ENCODE peak calls at places on chromosomes 12 and 14, in nine cellular contexts. G is lower lobe of right lung; E is lung; D is A549; S is CD8-positive, alpha-beta T cell; P is GM12878; X is OCI-LY7; T is ovary; M is fibroblast of lung. H is an unnamed sample.

GRCh38 chr12:50690923-50691322 is 73.0 kb upstream of the ATF1 start:
- DNase-seq in G (no peak), D (no peak), P (no peak), M (peak), S (no peak), E (no peak), X (no peak), T (no peak), H (peak)

GRCh38 chr14:102746568-102747438 is 30.4 kb upstream of the TRAF3 start:
- DNase-seq in P (no peak), T (no peak), M (no peak), G (peak), X (no peak), E (no peak), S (no peak), D (no peak), H (no peak)

GRCh38 chr12:1044697-1045096 is 53.7 kb downstream of the ERC1 start:
- DNase-seq in G (no peak), S (no peak), E (no peak), M (peak), X (no peak), P (no peak), D (peak), T (no peak), H (no peak)

GRCh38 chr12:113831486-113831885 is 134.6 kb downstream of the RBM19 start:
- DNase-seq in M (no peak), D (no peak), S (no peak), G (no peak), P (no peak), T (peak), E (no peak), X (no peak), H (no peak)

GRCh38 chr14:99899578-99900178 is 106.5 kb downstream of the EML1 start:
- DNase-seq in S (no peak), M (peak), G (no peak), E (no peak), T (no peak), X (peak), P (no peak), D (no peak), H (no peak)

GRCh38 chr14:105315941-105316562 is 1.5 kb downstream of the PACS2 start:
- DNase-seq in E (no peak), D (no peak), X (no peak), S (no peak), M (no peak), G (no peak), T (peak), P (no peak), H (no peak)

GRCh38 chr14:64788706-64789105 is 84.5 kb downstream of the PLEKHG3 start:
- DNase-seq in E (no peak), D (peak), T (no peak), P (no peak), M (peak), G (no peak), X (no peak), S (no peak), H (no peak)

GRCh38 chr12:80622271-80622670 is 85.2 kb upstream of the MYF6 start:
- DNase-seq in G (no peak), X (peak), S (no peak), P (no peak), D (no peak), M (peak), T (no peak), E (no peak), H (no peak)

GRCh38 chr12:11630046-11630706 is 19.3 kb upstream of the ETV6 start:
- DNase-seq in S (no peak), E (no peak), T (no peak), D (no peak), G (peak), X (no peak), P (no peak), M (peak), H (no peak)

GRCh38 chr12:82415402-82415801 is 57.1 kb downstream of the METTL25 start:
- DNase-seq in G (no peak), P (no peak), S (no peak), E (no peak), T (no peak), X (no peak), M (peak), D (no peak), H (no peak)

GRCh38 chr14:49995162-49995561 is 102.3 kb downstream of the ARF6 start:
- DNase-seq in G (no peak), M (peak), T (no peak), E (no peak), X (no peak), D (no peak), S (no peak), P (no peak), H (no peak)

GRCh38 chr12:49622501-49623141 is 740 bp upstream of the PRPF40B start:
- DNase-seq in X (peak), S (peak), E (no peak), M (peak), D (peak), G (no peak), T (no peak), P (peak), H (no peak)

GRCh38 chr12:124559182-124560017 is 8.0 kb downstream of the NCOR2 start:
- DNase-seq in X (no peak), E (no peak), P (no peak), M (peak), D (no peak), T (no peak), G (no peak), S (no peak), H (no peak)

GRCh38 chr14:26729851-26730250 is 132.0 kb upstream of the NOVA1 start:
- DNase-seq in D (no peak), T (no peak), P (no peak), M (peak), G (no peak), X (no peak), S (no peak), E (no peak), H (no peak)

GRCh38 chr14:38255408-38255672 is 553 bp downstream of the CLEC14A start:
- DNase-seq in M (no peak), E (no peak), G (peak), P (no peak), S (no peak), X (no peak), D (no peak), T (peak), H (no peak)

GRCh38 chr14:22547309-22547947 is 41.6 kb downstream of the DAD1 start:
- DNase-seq in P (no peak), E (no peak), D (no peak), X (no peak), S (no peak), G (no peak), M (no peak), T (no peak), H (peak)

GRCh38 chr12:6866163-6866919 is 990 bp upstream of the TPI1 start:
- DNase-seq in M (no peak), P (no peak), X (no peak), T (peak), D (no peak), E (no peak), S (no peak), G (no peak), H (no peak)

GRCh38 chr12:11969437-11970154 is 101.1 kb upstream of the BCL2L14 start:
- DNase-seq in D (no peak), M (no peak), G (no peak), P (peak), X (no peak), E (no peak), S (no peak), T (no peak), H (no peak)

GRCh38 chr12:2959508-2960431 is 573 bp downstream of the TEAD4 start:
- DNase-seq in S (no peak), P (no peak), T (peak), D (peak), M (peak), G (peak), E (peak), X (no peak), H (peak)

GRCh38 chr14:63940387-63940786 is 87.6 kb downstream of the SYNE2 start:
- DNase-seq in X (peak), M (no peak), T (no peak), S (no peak), P (no peak), D (no peak), G (no peak), E (no peak), H (no peak)

GRCh38 chr14:53327716-53328115 is 174.6 kb upstream of the DDHD1 start:
- DNase-seq in D (no peak), T (no peak), E (no peak), M (peak), P (no peak), S (no peak), G (no peak), X (no peak), H (no peak)

GRCh38 chr12:115233891-115234543 is 550.0 kb upstream of the TBX3 start:
- DNase-seq in X (no peak), G (no peak), D (no peak), P (no peak), S (no peak), T (no peak), E (no peak), M (no peak), H (no peak)

GRCh38 chr12:39612250-39612649 is 7.4 kb downstream of the ABCD2 start:
- DNase-seq in P (no peak), X (no peak), T (no peak), D (no peak), S (no peak), E (no peak), G (no peak), M (no peak), H (no peak)

GRCh38 chr12:131911851-131912525 is 17.1 kb upstream of the PUS1 start:
- DNase-seq in X (no peak), T (no peak), S (no peak), P (no peak), D (no peak), M (no peak), E (no peak), G (no peak), H (no peak)

GRCh38 chr12:67415473-67415872 is 146.3 kb downstream of the CAND1 start:
- DNase-seq in X (peak), G (no peak), E (no peak), D (no peak), T (no peak), P (no peak), S (no peak), M (peak), H (peak)

DNA sequence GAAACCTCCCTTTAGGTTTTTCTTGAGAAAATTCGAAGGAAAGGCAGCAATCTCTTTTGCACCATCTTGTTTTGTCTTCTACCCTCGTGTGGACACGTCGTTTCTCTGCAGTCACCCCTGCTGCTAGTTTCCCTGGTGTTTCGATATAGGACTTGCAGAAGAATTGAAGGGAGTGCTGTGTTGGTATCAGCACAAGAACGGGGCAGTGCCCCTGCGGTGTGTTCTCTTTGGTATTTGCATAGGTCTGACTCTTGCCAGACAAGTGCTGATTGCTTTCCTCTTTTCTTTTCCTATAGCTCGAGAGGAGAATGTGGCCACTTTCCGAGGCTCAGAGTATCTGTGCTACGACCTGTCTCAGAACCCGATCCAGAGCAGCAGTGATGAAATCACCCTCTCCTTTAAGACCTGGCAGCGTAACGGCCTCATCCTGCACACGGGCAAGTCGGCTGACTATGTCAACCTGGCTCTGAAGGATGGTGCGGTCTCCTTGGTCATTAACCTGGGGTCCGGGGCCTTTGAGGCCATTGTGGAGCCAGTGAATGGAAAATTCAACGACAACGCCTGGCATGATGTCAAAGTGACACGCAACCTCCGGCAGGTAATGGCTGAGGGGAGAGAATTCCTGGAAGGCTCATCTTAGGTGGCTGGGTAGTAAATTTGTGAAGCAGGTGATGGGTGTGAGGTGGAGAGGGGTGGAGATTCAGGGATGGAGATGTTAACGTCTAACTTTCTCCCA is 474.8 kb downstream of the NRXN3 start:
- DNase-seq in P (no peak), D (no peak), X (no peak), S (no peak), M (no peak), E (no peak), G (no peak), T (no peak), H (no peak)
- H3K27ac ChIP-seq in P (no peak), D (no peak), X (no peak), S (no peak), M (no peak), E (no peak), G (no peak), T (no peak), H (no peak)

GRCh38 chr12:25976289-25976688 is 17.8 kb downstream of the RASSF8 start:
- DNase-seq in D (no peak), M (peak), T (no peak), X (no peak), S (no peak), P (no peak), G (no peak), E (no peak), H (no peak)
- H3K4me3 ChIP-seq in D (no peak), M (no peak), T (no peak), X (no peak), S (no peak), P (no peak), G (no peak), E (no peak), H (no peak)

GRCh38 chr14:90726656-90727055 is 89.6 kb downstream of the TTC7B start:
- DNase-seq in P (no peak), S (no peak), D (no peak), X (no peak), G (peak), M (peak), T (no peak), E (peak), H (no peak)
- TF ChIP-seq CTCF in P (no peak), S (no peak), D (no peak), X (no peak), G (no peak), M (no peak), T (no peak), E (no peak), H (no peak)

DNA sequence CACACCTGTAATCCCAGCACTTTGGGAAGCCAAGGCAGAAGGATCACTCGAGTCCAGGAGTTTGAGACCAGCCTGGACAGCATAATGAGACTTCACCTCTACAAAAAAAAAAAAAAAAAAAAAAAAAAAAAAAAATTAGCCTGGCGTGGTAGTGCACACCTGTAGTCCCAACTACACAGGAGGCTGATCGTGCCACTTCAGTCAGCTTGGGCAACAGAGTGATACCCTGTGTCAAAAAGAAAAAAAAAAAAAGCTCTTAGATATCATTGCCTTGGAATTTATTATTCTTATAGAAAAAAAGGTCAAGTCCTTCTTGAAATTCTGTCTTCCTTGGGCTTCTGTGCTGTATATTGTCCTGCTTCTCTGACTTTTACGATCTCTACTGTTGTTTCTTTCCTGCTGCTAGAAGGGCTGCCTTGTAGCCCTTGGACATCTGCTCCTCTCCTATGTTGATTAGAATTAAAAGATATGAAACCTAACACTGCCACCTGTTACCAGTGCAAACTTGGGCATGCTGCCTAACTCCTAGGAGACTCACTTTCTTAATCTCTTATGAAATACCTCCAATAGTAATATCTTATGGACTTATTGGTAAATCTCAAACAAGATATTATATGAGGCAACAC is 5.7 kb downstream of the TMEM19 start:
- DNase-seq in D (no peak), G (no peak), T (no peak), P (no peak), S (no peak), X (peak), E (no peak), M (no peak), H (no peak)
- H3K27ac ChIP-seq in D (no peak), G (no peak), T (no peak), P (no peak), S (no peak), X (peak), E (no peak), M (no peak), H (no peak)

GRCh38 chr12:70608184-70608583 is 29.0 kb downstream of the PTPRB start:
- DNase-seq in S (no peak), E (no peak), G (no peak), T (no peak), P (no peak), M (peak), X (no peak), D (no peak), H (no peak)
- H3K4me3 ChIP-seq in S (no peak), E (no peak), G (peak), T (no peak), P (no peak), M (no peak), X (no peak), D (no peak), H (peak)

DNA sequence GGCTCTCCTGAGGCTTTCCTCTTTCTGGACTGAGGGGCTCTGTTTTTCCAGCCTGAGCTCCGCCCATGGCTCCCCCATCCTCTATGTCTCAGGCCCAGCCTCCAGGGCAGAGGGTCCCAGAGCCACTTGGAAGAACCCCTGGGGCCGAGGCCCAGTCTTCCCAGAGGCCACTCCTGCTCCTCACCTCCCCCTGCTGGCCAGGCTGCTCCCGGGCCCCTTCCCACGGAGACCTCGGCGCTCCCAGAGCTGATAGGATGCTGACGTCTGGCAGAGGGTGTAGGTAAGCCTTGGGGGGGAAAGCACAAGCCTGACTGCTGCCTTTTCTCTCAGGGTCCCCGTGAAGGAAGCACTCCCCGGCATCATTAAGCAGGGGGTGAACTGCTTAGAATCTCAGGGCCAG is 51.4 kb downstream of the ERH start:
- DNase-seq in E (no peak), T (peak), S (no peak), G (no peak), D (peak), P (no peak), X (no peak), M (peak), H (peak)
- TF ChIP-seq CTCF in E (peak), T (no peak), S (no peak), G (peak), D (peak), P (peak), X (peak), M (peak), H (peak)

H was measured in heart right ventricle.